ENCODE peak calls at places on chromosomes 5 and 9, in six cellular contexts. T is choroid plexus epithelial cell, S is left cardiac atrium, I is fibroblast of the aortic adventitia, C is endodermal cell, V is NCI-H774. W is an unnamed sample.

GRCh38 chr5:58963361-58963760 is 380.5 kb downstream of the RAB3C start:
- DNase-seq in T (no peak), S (no peak), I (no peak), C (no peak), V (no peak), W (no peak)

GRCh38 chr5:56476487-56476856 is 243.3 kb upstream of the ANKRD55 start:
- DNase-seq in T (peak), S (no peak), I (no peak), C (peak), V (no peak), W (no peak)

GRCh38 chr5:65121880-65122436 is 353.2 kb downstream of the CWC27 start:
- DNase-seq in T (peak), S (no peak), I (peak), C (no peak), V (no peak), W (no peak)

GRCh38 chr9:130167927-130168326 is 4.3 kb upstream of the NCS1 start:
- DNase-seq in T (no peak), S (no peak), I (no peak), C (peak), V (no peak), W (no peak)

GRCh38 chr5:383621-384020 is 59.4 kb upstream of the EXOC3 start:
- DNase-seq in T (no peak), S (no peak), I (no peak), C (no peak), V (no peak), W (no peak)

GRCh38 chr9:89993678-89994630 is 389.1 kb downstream of the GADD45G start:
- DNase-seq in T (peak), S (peak), I (no peak), C (peak), V (no peak), W (no peak)

GRCh38 chr5:53476531-53477480 is 3.6 kb upstream of the FST start:
- DNase-seq in T (no peak), S (no peak), I (no peak), C (no peak), V (no peak), W (no peak)

GRCh38 chr5:145903113-145903512 is 30.3 kb upstream of the GRXCR2 start:
- DNase-seq in T (peak), S (no peak), I (no peak), C (no peak), V (no peak), W (no peak)

GRCh38 chr5:157561105-157561504 is 14.5 kb downstream of the ADAM19 start:
- DNase-seq in T (no peak), S (peak), I (no peak), C (no peak), V (no peak), W (no peak)

GRCh38 chr9:76859860-76860259 is 46.1 kb downstream of the PRUNE2 start:
- DNase-seq in T (no peak), S (no peak), I (no peak), C (no peak), V (no peak), W (no peak)

GRCh38 chr5:132420706-132421272 is 51.3 kb downstream of the SLC22A5 start:
- DNase-seq in T (no peak), S (no peak), I (no peak), C (no peak), V (no peak), W (no peak)

GRCh38 chr5:28542968-28543367 is 1504.6 kb upstream of the CDH9 start:
- DNase-seq in T (peak), S (no peak), I (peak), C (no peak), V (no peak), W (no peak)

GRCh38 chr5:16582081-16582480 is 34.7 kb downstream of the RETREG1 start:
- DNase-seq in T (no peak), S (no peak), I (no peak), C (no peak), V (no peak), W (no peak)

W was measured in pulmonary artery endothelial cell.